ENCODE peak calls at places on chromosome 22, in ten cellular contexts. T is brain microvascular endothelial cell; J is activated T-cell treated with anti-CD3 and anti-CD28 coated beads for 1 hour; L is NCI-H345; C is activated naive CD8-positive, alpha-beta T cell treated with anti-CD3 and anti-CD28 coated beads, Interleukin-2, amount 50 U/mL, for 24 hours; G is T-helper 9 cell; N is LoVo; W is CD4-positive, CD25-positive, alpha-beta regulatory T cell; Q is NCI-H187 treated with DMSO at 0.1 percent for 48 hours; D is non-pigmented ciliary epithelial cell. B is an unnamed sample.

GRCh38 chr22:50189849-50190181 is 4.1 kb downstream of the TRABD start:
- DNase-seq in T (no peak), J (no peak), L (peak), C (no peak), G (no peak), N (no peak), W (no peak), Q (no peak), D (no peak), B (no peak)

GRCh38 chr22:26054846-26055245 is 114.4 kb upstream of the SEZ6L start:
- DNase-seq in T (no peak), J (no peak), L (peak), C (no peak), G (no peak), N (no peak), W (no peak), Q (no peak), D (no peak), B (no peak)

GRCh38 chr22:46851941-46852340 is 89.5 kb downstream of the TBC1D22A start:
- DNase-seq in T (no peak), J (no peak), L (no peak), C (no peak), G (no peak), N (no peak), W (no peak), Q (no peak), D (no peak), B (no peak)

GRCh38 chr22:37416806-37417205 is 10.5 kb downstream of the ELFN2 start:
- DNase-seq in T (no peak), J (no peak), L (peak), C (peak), G (no peak), N (no peak), W (no peak), Q (no peak), D (no peak), B (no peak)

GRCh38 chr22:30423296-30423958 is 2.1 kb upstream of the MTFP1 start:
- DNase-seq in T (no peak), J (no peak), L (peak), C (peak), G (peak), N (no peak), W (no peak), Q (no peak), D (no peak), B (peak)

GRCh38 chr22:45970709-45971388 is 6.1 kb downstream of the WNT7B start:
- DNase-seq in T (no peak), J (no peak), L (no peak), C (no peak), G (no peak), N (no peak), W (no peak), Q (no peak), D (no peak), B (no peak)

GRCh38 chr22:45960477-45961386 is 16.2 kb downstream of the WNT7B start:
- DNase-seq in T (no peak), J (no peak), L (no peak), C (no peak), G (no peak), N (no peak), W (no peak), Q (no peak), D (no peak), B (no peak)

GRCh38 chr22:49329636-49330035 is 498.0 kb downstream of the BRD1 start:
- DNase-seq in T (no peak), J (no peak), L (no peak), C (no peak), G (no peak), N (no peak), W (no peak), Q (no peak), D (no peak), B (no peak)

GRCh38 chr22:43885786-43886185 is 6.0 kb downstream of the PNPLA5 start:
- DNase-seq in T (no peak), J (no peak), L (no peak), C (no peak), G (no peak), N (no peak), W (no peak), Q (no peak), D (no peak), B (no peak)

GRCh38 chr22:43293661-43294392 is 49.3 kb downstream of the SCUBE1 start:
- DNase-seq in T (peak), J (no peak), L (peak), C (no peak), G (no peak), N (no peak), W (no peak), Q (no peak), D (no peak), B (no peak)

B was measured in effector CD8-positive, alpha-beta T cell.